ENCODE peak calls at places on chromosomes 1 and 21, in nine cellular contexts. H is smooth muscle cell of the brain vasculature, G is lower leg skin, K is NCI-H2029, U is GM04504, W is H1, E is astrocyte of the cerebellum, Q is fibroblast of pulmonary artery, V is DMS79 treated with DMSO at 0.1 percent for 48 hours. J is an unnamed sample.

GRCh38 chr21:28781602-28782274 is 210.9 kb downstream of the LTN1 start:
- DNase-seq in U (no peak), G (no peak), K (no peak), E (no peak), W (no peak), H (no peak), V (no peak), Q (peak; percentile 62), J (no peak)

GRCh38 chr1:101112051-101112770 is 86.6 kb upstream of the DPH5 start:
- DNase-seq in E (no peak), V (no peak), K (no peak), W (no peak), G (peak; percentile 34), U (no peak), Q (peak; percentile 26), H (no peak), J (peak; percentile 72)

GRCh38 chr1:21904725-21905520 is 32.2 kb downstream of the HSPG2 start:
- DNase-seq in G (peak; percentile 69), E (peak; percentile 29), U (no peak), Q (peak; percentile 97), H (no peak), V (no peak), K (peak; percentile 32), W (no peak), J (peak; percentile 85)

GRCh38 chr1:16367968-16368910 is 1.2 kb downstream of the SZRD1 start:
- DNase-seq in G (no peak), U (no peak), H (no peak), W (no peak), E (no peak), V (no peak), Q (peak; percentile 33), K (no peak), J (no peak)

GRCh38 chr21:44951186-44951915 is 11.5 kb downstream of the SLX9 start:
- DNase-seq in W (no peak), E (no peak), H (no peak), G (no peak), K (no peak), V (no peak), U (no peak), Q (no peak), J (no peak)

GRCh38 chr1:8343464-8344001 is 25.6 kb downstream of the SLC45A1 start:
- DNase-seq in U (peak; percentile 94), V (no peak), Q (peak; percentile 96), G (peak; percentile 65), E (peak; percentile 94), H (peak; percentile 84), W (no peak), K (no peak), J (peak; percentile 91)

GRCh38 chr1:19620786-19621185 is 23.3 kb upstream of the NBL1 start:
- DNase-seq in E (no peak), G (no peak), W (no peak), H (no peak), Q (no peak), U (peak; percentile 35), K (no peak), V (no peak), J (no peak)

GRCh38 chr1:172653015-172653709 is 5.7 kb upstream of the FASLG start:
- DNase-seq in G (no peak), U (no peak), E (no peak), W (no peak), V (no peak), Q (peak; percentile 61), K (peak; percentile 4), H (no peak), J (no peak)

GRCh38 chr1:212162635-212163034 is 122.6 kb upstream of the PPP2R5A start:
- DNase-seq in Q (peak; percentile 67), V (peak; percentile 33), W (no peak), K (peak; percentile 16), G (no peak), E (peak; percentile 64), U (peak; percentile 31), H (peak; percentile 28), J (no peak)

GRCh38 chr1:212147581-212148033 is 112.1 kb downstream of the DTL start:
- DNase-seq in V (peak; percentile 97), H (peak; percentile 57), Q (no peak), W (no peak), K (peak; percentile 50), U (no peak), E (no peak), G (no peak), J (no peak)

J was measured in right atrium auricular region.